ENCODE peak calls at places on chromosome 1, in four cellular contexts. G is NCI-H1092 treated with DMSO at 0.1 percent for 48 hours, B is fibroblast of mammary gland, H is IMR-90. M is an unnamed sample.

GRCh38 chr1:35883681-35884155 is 709 bp downstream of the AGO1 start:
- DNase-seq in G (peak; percentile 67), H (peak; percentile 16), B (peak; percentile 13), M (peak; percentile 83)

GRCh38 chr1:55310517-55310927 is 95.4 kb upstream of the USP24 start:
- DNase-seq in B (peak; percentile 99), G (no peak), H (peak; percentile 100), M (no peak)

GRCh38 chr1:61053712-61054608 is 28.4 kb upstream of the NFIA start:
- DNase-seq in H (no peak), B (no peak), G (no peak), M (no peak)

GRCh38 chr1:93753766-93754763 is 72.4 kb upstream of the BCAR3 start:
- DNase-seq in H (peak; percentile 98), G (no peak), B (peak; percentile 91), M (no peak)

GRCh38 chr1:46393510-46393909 is 607 bp upstream of the FAAH start:
- DNase-seq in G (no peak), H (no peak), B (no peak), M (no peak)

GRCh38 chr1:178107823-178108222 is 13.9 kb downstream of the RASAL2 start:
- DNase-seq in H (no peak), B (no peak), G (no peak), M (no peak)

GRCh38 chr1:186648606-186649005 is 31.6 kb downstream of the PTGS2 start:
- DNase-seq in B (peak; percentile 20), H (no peak), G (no peak), M (no peak)

GRCh38 chr1:226661965-226662364 is 77.1 kb downstream of the ITPKB start:
- DNase-seq in B (peak; percentile 47), G (peak; percentile 36), H (peak; percentile 48), M (no peak)

GRCh38 chr1:113286156-113286555 is 104.2 kb upstream of the MAGI3 start:
- DNase-seq in H (no peak), B (no peak), G (no peak), M (no peak)

GRCh38 chr1:77282187-77282865 is 507 bp downstream of the AK5 start:
- DNase-seq in B (peak; percentile 23), H (peak; percentile 35), G (no peak), M (peak; percentile 15)

GRCh38 chr1:212218065-212218464 is 67.1 kb upstream of the PPP2R5A start:
- DNase-seq in H (no peak), G (no peak), B (no peak), M (no peak)

GRCh38 chr1:14894811-14895524 is 258.6 kb upstream of the TMEM51 start:
- DNase-seq in B (no peak), H (no peak), G (no peak), M (peak; percentile 82)

GRCh38 chr1:234986750-234987414 is 141.8 kb downstream of the TOMM20 start:
- DNase-seq in G (no peak), B (peak; percentile 65), H (no peak), M (no peak)

GRCh38 chr1:17412093-17412870 is 27.2 kb downstream of the RCC2 start:
- DNase-seq in G (no peak), B (no peak), H (no peak), M (no peak)

GRCh38 chr1:36871146-36871971 is 163.0 kb downstream of the GRIK3 start:
- DNase-seq in G (peak; percentile 79), B (no peak), H (peak; percentile 6), M (peak; percentile 73)

GRCh38 chr1:101905298-101905794 is 91.4 kb downstream of the OLFM3 start:
- DNase-seq in G (no peak), H (no peak), B (no peak), M (peak; percentile 66)

GRCh38 chr1:209176866-209177430 is 406.6 kb upstream of the CAMK1G start:
- DNase-seq in H (no peak), B (no peak), G (no peak), M (no peak)

GRCh38 chr1:10685851-10686403 is 110.5 kb downstream of the CASZ1 start:
- DNase-seq in H (peak; percentile 16), B (no peak), G (no peak), M (no peak)

GRCh38 chr1:55428944-55429931 is 214.1 kb upstream of the USP24 start:
- DNase-seq in H (peak; percentile 100), G (no peak), B (peak; percentile 99), M (no peak)

GRCh38 chr1:33182452-33182851 is 609 bp upstream of the TRIM62 start:
- DNase-seq in G (no peak), H (peak; percentile 65), B (peak; percentile 62), M (no peak)

GRCh38 chr1:89605692-89606091 is 27.2 kb upstream of the LRRC8C start:
- DNase-seq in B (peak; percentile 87), H (peak; percentile 55), G (no peak), M (no peak)

GRCh38 chr1:189708674-189709073 is 769.0 kb downstream of the BRINP3 start:
- DNase-seq in G (peak; percentile 11), B (no peak), H (peak; percentile 25), M (peak; percentile 42)

GRCh38 chr1:243917177-243917862 is 67.3 kb upstream of the AKT3 start:
- DNase-seq in H (peak; percentile 93), B (peak; percentile 86), G (peak; percentile 51), M (peak; percentile 42)

GRCh38 chr1:84959294-84959693 is 37.6 kb downstream of the MCOLN2 start:
- DNase-seq in B (no peak), G (no peak), H (peak; percentile 66), M (no peak)

GRCh38 chr1:6183520-6183989 is 3.4 kb upstream of the CHD5 start:
- DNase-seq in G (no peak), B (no peak), H (peak; percentile 20), M (no peak)

GRCh38 chr1:77273891-77274290 is 7.9 kb upstream of the AK5 start:
- DNase-seq in B (peak; percentile 51), G (no peak), H (peak; percentile 19), M (no peak)

GRCh38 chr1:200139661-200140250 is 112.2 kb downstream of the NR5A2 start:
- DNase-seq in B (peak; percentile 77), H (peak; percentile 68), G (peak; percentile 57), M (peak; percentile 62)

M was measured in COR-L47.